ENCODE peak calls at places on chromosomes 5 and 9, in five cellular contexts. S, C, D, G and Z are unnamed samples.

GRCh38 chr9:36725777-36726356 is 153.2 kb downstream of the MELK start:
- DNase-seq in S (no peak), C (peak), D (peak), G (no peak), Z (no peak)

GRCh38 chr5:76691470-76692273 is 24.3 kb upstream of the F2R start:
- DNase-seq in S (no peak), C (no peak), D (peak), G (no peak), Z (no peak)

GRCh38 chr9:129609486-129610192 is 11.3 kb downstream of the C9orf50 start:
- DNase-seq in S (no peak), C (peak), D (peak), G (peak), Z (no peak)

GRCh38 chr5:159206368-159206767 is 3.0 kb downstream of the RNF145 start:
- DNase-seq in S (no peak), C (no peak), D (no peak), G (no peak), Z (no peak)

GRCh38 chr9:109906766-109907382 is 126.9 kb downstream of the PALM2AKAP2 start:
- DNase-seq in S (no peak), C (no peak), D (no peak), G (no peak), Z (no peak)

GRCh38 chr5:174724484-174725260 is at the start of gene MSX2:
- DNase-seq in S (peak), C (peak), D (peak), G (peak), Z (peak)

GRCh38 chr5:89513299-89514044 is 630.5 kb upstream of the MEF2C start:
- DNase-seq in S (no peak), C (no peak), D (no peak), G (no peak), Z (no peak)

GRCh38 chr5:8843766-8844165 is 702.1 kb downstream of the SEMA5A start:
- DNase-seq in S (no peak), C (peak), D (no peak), G (no peak), Z (no peak)

GRCh38 chr5:42059291-42059690 is 134.2 kb downstream of the FBXO4 start:
- DNase-seq in S (peak), C (no peak), D (no peak), G (no peak), Z (no peak)

GRCh38 chr5:42059778-42060464 is 134.8 kb downstream of the FBXO4 start:
- DNase-seq in S (no peak), C (no peak), D (no peak), G (no peak), Z (no peak)

GRCh38 chr5:42057254-42057690 is 132.2 kb downstream of the FBXO4 start:
- DNase-seq in S (peak), C (peak), D (peak), G (no peak), Z (no peak)
- TF ChIP-seq CTCF in S (peak), C (peak), D (peak), G (peak), Z (peak)

GRCh38 chr5:157541452-157542118 is 34.0 kb downstream of the ADAM19 start:
- DNase-seq in S (no peak), C (no peak), D (no peak), G (no peak), Z (no peak)

GRCh38 chr5:157542282-157542966 is 33.2 kb downstream of the ADAM19 start:
- DNase-seq in S (no peak), C (no peak), D (no peak), G (no peak), Z (no peak)

GRCh38 chr5:157540124-157540523 is 35.5 kb downstream of the ADAM19 start:
- DNase-seq in S (no peak), C (no peak), D (no peak), G (no peak), Z (no peak)

GRCh38 chr5:157539623-157540022 is 36.0 kb downstream of the ADAM19 start:
- DNase-seq in S (no peak), C (no peak), D (no peak), G (no peak), Z (no peak)

GRCh38 chr5:157540707-157541451 is 34.7 kb downstream of the ADAM19 start:
- DNase-seq in S (peak), C (peak), D (no peak), G (peak), Z (no peak)
- TF ChIP-seq CTCF in S (no peak), C (no peak), D (no peak), G (no peak), Z (no peak)

GRCh38 chr9:132411091-132411508 is 1.1 kb downstream of the CFAP77 start:
- DNase-seq in S (peak), C (peak), D (peak), G (no peak), Z (peak)
- TF ChIP-seq CTCF in S (peak), C (peak), D (peak), G (peak), Z (peak)

GRCh38 chr5:119582987-119583386 is 46.4 kb upstream of the FAM170A start:
- DNase-seq in S (no peak), C (no peak), D (no peak), G (no peak), Z (no peak)
- TF ChIP-seq CTCF in S (no peak), C (no peak), D (no peak), G (no peak), Z (no peak)

GRCh38 chr9:10265102-10265708 is 347.6 kb downstream of the PTPRD start:
- DNase-seq in S (peak), C (no peak), D (no peak), G (no peak), Z (no peak)
- TF ChIP-seq CTCF in S (no peak), C (no peak), D (no peak), G (no peak), Z (no peak)